ENCODE peak calls at places on chromosome 2, in eight cellular contexts. Y, H, X, T, E, C, F and D are unnamed samples.

GRCh38 chr2:40281021-40281940 is 170.6 kb downstream of the SLC8A1 start:
- DNase-seq in Y (peak), H (peak), X (no peak), T (no peak), E (no peak), C (no peak), F (no peak), D (peak)

GRCh38 chr2:111705711-111706323 is 178.2 kb downstream of the ANAPC1 start:
- DNase-seq in Y (peak), H (peak), X (no peak), T (peak), E (no peak), C (peak), F (peak), D (peak)

GRCh38 chr2:44551497-44551896 is 189.8 kb downstream of the CAMKMT start:
- DNase-seq in Y (no peak), H (no peak), X (no peak), T (no peak), E (no peak), C (no peak), F (no peak), D (no peak)

GRCh38 chr2:203395858-203396257 is 67.7 kb downstream of the ABI2 start:
- DNase-seq in Y (no peak), H (no peak), X (no peak), T (no peak), E (no peak), C (no peak), F (no peak), D (no peak)

GRCh38 chr2:100246163-100247145 is 75.8 kb downstream of the LONRF2 start:
- DNase-seq in Y (peak), H (peak), X (peak), T (peak), E (no peak), C (peak), F (peak), D (no peak)

GRCh38 chr2:126781206-126781605 is 117.5 kb upstream of the TEX51 start:
- DNase-seq in Y (no peak), H (no peak), X (no peak), T (no peak), E (no peak), C (no peak), F (no peak), D (no peak)

GRCh38 chr2:27042159-27042661 is 9.3 kb upstream of the AGBL5 start:
- DNase-seq in Y (no peak), H (peak), X (no peak), T (no peak), E (no peak), C (no peak), F (no peak), D (no peak)

GRCh38 chr2:71780162-71780561 is 326.8 kb downstream of the DYSF start:
- DNase-seq in Y (no peak), H (no peak), X (no peak), T (no peak), E (no peak), C (no peak), F (no peak), D (no peak)

GRCh38 chr2:65431417-65432226 is 777 bp downstream of the SPRED2 start:
- DNase-seq in Y (peak), H (peak), X (no peak), T (peak), E (peak), C (peak), F (peak), D (no peak)

GRCh38 chr2:128435576-128436497 is 117.2 kb upstream of the HS6ST1 start:
- DNase-seq in Y (no peak), H (no peak), X (no peak), T (no peak), E (no peak), C (no peak), F (no peak), D (no peak)

GRCh38 chr2:139383532-139383931 is 603.3 kb upstream of the NXPH2 start:
- DNase-seq in Y (no peak), H (no peak), X (no peak), T (no peak), E (no peak), C (no peak), F (no peak), D (no peak)

GRCh38 chr2:45625824-45626223 is 14.8 kb upstream of the SRBD1 start:
- DNase-seq in Y (no peak), H (no peak), X (no peak), T (no peak), E (no peak), C (no peak), F (no peak), D (no peak)

GRCh38 chr2:96144481-96145027 is 686 bp downstream of the DUSP2 start:
- DNase-seq in Y (no peak), H (no peak), X (no peak), T (peak), E (no peak), C (no peak), F (peak), D (no peak)

GRCh38 chr2:77348821-77349220 is 173.4 kb downstream of the LRRTM4 start:
- DNase-seq in Y (no peak), H (no peak), X (no peak), T (no peak), E (no peak), C (no peak), F (no peak), D (no peak)

GRCh38 chr2:241595600-241596140 is 37.1 kb downstream of the BOK start:
- DNase-seq in Y (no peak), H (peak), X (no peak), T (no peak), E (no peak), C (no peak), F (no peak), D (no peak)

GRCh38 chr2:235538989-235539388 is 45.1 kb downstream of the AGAP1 start:
- DNase-seq in Y (no peak), H (no peak), X (no peak), T (no peak), E (no peak), C (no peak), F (no peak), D (no peak)

GRCh38 chr2:216551234-216551633 is 52.6 kb downstream of the RPL37A start:
- DNase-seq in Y (peak), H (peak), X (no peak), T (no peak), E (no peak), C (no peak), F (no peak), D (peak)

GRCh38 chr2:160132761-160133160 is 67.3 kb downstream of the ITGB6 start:
- DNase-seq in Y (no peak), H (no peak), X (no peak), T (no peak), E (no peak), C (no peak), F (no peak), D (no peak)

GRCh38 chr2:74894261-74895030 is 60.5 kb downstream of the HK2 start:
- DNase-seq in Y (peak), H (peak), X (no peak), T (no peak), E (no peak), C (peak), F (no peak), D (peak)